ENCODE peak calls at places on chromosome 13, in nine cellular contexts. A, I, H, V, M, R, K, F and B are unnamed samples.

GRCh38 chr13:94328336-94329041 is 151.0 kb downstream of the DCT start:
- DNase-seq in A (no peak), I (no peak), H (no peak), V (no peak), M (no peak), R (no peak), K (no peak), F (no peak), B (no peak)

GRCh38 chr13:106295971-106296370 is 239.5 kb downstream of the EFNB2 start:
- DNase-seq in A (no peak), I (no peak), H (no peak), V (no peak), M (no peak), R (no peak), K (no peak), F (no peak), B (no peak)

GRCh38 chr13:81916471-81916870 is 1575.5 kb upstream of the SPRY2 start:
- DNase-seq in A (no peak), I (no peak), H (no peak), V (no peak), M (no peak), R (no peak), K (no peak), F (no peak), B (no peak)

GRCh38 chr13:82803341-82803740 is 1078.9 kb downstream of the SLITRK1 start:
- DNase-seq in A (no peak), I (no peak), H (no peak), V (no peak), M (no peak), R (no peak), K (no peak), F (no peak), B (no peak)

GRCh38 chr13:51838235-51838846 is 6.6 kb downstream of the TMEM272 start:
- DNase-seq in A (no peak), I (no peak), H (no peak), V (no peak), M (no peak), R (no peak), K (no peak), F (no peak), B (no peak)

GRCh38 chr13:82654851-82655517 is 1227.3 kb downstream of the SLITRK1 start:
- DNase-seq in A (no peak), I (peak; percentile 15), H (no peak), V (peak; percentile 55), M (no peak), R (no peak), K (peak; percentile 29), F (no peak), B (no peak)

GRCh38 chr13:94595006-94595942 is 678 bp downstream of the TGDS start:
- DNase-seq in A (peak; percentile 16), I (no peak), H (no peak), V (no peak), M (no peak), R (no peak), K (no peak), F (no peak), B (peak; percentile 15)

GRCh38 chr13:85525411-85525810 is 273.8 kb downstream of the SLITRK6 start:
- DNase-seq in A (no peak), I (no peak), H (no peak), V (no peak), M (no peak), R (no peak), K (no peak), F (no peak), B (no peak)

GRCh38 chr13:35157143-35157755 is 215.2 kb downstream of the NBEA start:
- DNase-seq in A (no peak), I (peak; percentile 24), H (no peak), V (peak; percentile 39), M (peak; percentile 30), R (no peak), K (no peak), F (no peak), B (no peak)

GRCh38 chr13:114145722-114146121 is 13.3 kb upstream of the RASA3 start:
- DNase-seq in A (no peak), I (no peak), H (no peak), V (no peak), M (no peak), R (no peak), K (no peak), F (no peak), B (no peak)